ENCODE peak calls at places on chromosomes 4 and X, in four cellular contexts. K is K562, Y is HepG2, Q is H1. J is an unnamed sample.

GRCh38 chr4:98530572-98530971 is 127.8 kb downstream of the TSPAN5 start:
- DNase-seq in K (no peak), Q (no peak), Y (no peak), J (no peak)

GRCh38 chrX:74602142-74602541 is 12.3 kb downstream of the RLIM start:
- DNase-seq in Y (no peak), Q (no peak), K (no peak), J (no peak)

GRCh38 chr4:5812506-5813229 is 80.2 kb downstream of the CRMP1 start:
- DNase-seq in Q (no peak), Y (peak; percentile 58), K (peak; percentile 75), J (peak; percentile 62)

GRCh38 chr4:23728971-23729370 is 160.9 kb downstream of the PPARGC1A start:
- DNase-seq in Q (no peak), Y (no peak), K (no peak), J (no peak)

GRCh38 chr4:186704059-186704458 is 19.6 kb downstream of the FAT1 start:
- DNase-seq in Y (no peak), K (no peak), Q (no peak), J (no peak)

GRCh38 chr4:95268819-95269565 is 279.8 kb downstream of the UNC5C start:
- DNase-seq in Y (no peak), K (no peak), Q (no peak), J (no peak)

GRCh38 chr4:88697588-88698329 is at the start of gene NAP1L5:
- DNase-seq in K (peak; percentile 74), Q (no peak), Y (no peak), J (peak; percentile 13)

GRCh38 chr4:32025840-32026459 is 1305.8 kb downstream of the PCDH7 start:
- DNase-seq in Y (no peak), K (no peak), Q (no peak), J (peak; percentile 74)

GRCh38 chrX:112259375-112259774 is 176.8 kb upstream of the TRPC5 start:
- DNase-seq in Y (no peak), Q (no peak), K (no peak), J (no peak)

GRCh38 chr4:180913750-180914149 is 1329.5 kb upstream of the TENM3 start:
- DNase-seq in K (no peak), Y (no peak), Q (no peak), J (peak; percentile 12)

GRCh38 chr4:169658970-169659735 is 38.8 kb downstream of the CLCN3 start:
- DNase-seq in Y (no peak), K (peak; percentile 41), Q (no peak), J (no peak)

GRCh38 chr4:25799522-25799921 is 63.3 kb downstream of the SEL1L3 start:
- DNase-seq in Q (no peak), Y (no peak), K (no peak), J (no peak)

GRCh38 chr4:98642991-98643426 is 15.4 kb downstream of the TSPAN5 start:
- DNase-seq in Q (no peak), K (no peak), Y (peak; percentile 66), J (peak; percentile 68)

GRCh38 chr4:154292589-154292988 is 199.0 kb downstream of the DCHS2 start:
- DNase-seq in Y (no peak), Q (no peak), K (peak; percentile 16), J (no peak)

GRCh38 chr4:77877771-77878170 is 15.1 kb downstream of the MRPL1 start:
- DNase-seq in Y (no peak), Q (no peak), K (no peak), J (no peak)

GRCh38 chr4:155025762-155026457 is 182.5 kb upstream of the NPY2R start:
- DNase-seq in Q (peak; percentile 38), K (peak; percentile 44), Y (peak; percentile 48), J (peak; percentile 65)

GRCh38 chr4:8607603-8608481 is 15.3 kb downstream of the CPZ start:
- DNase-seq in K (peak; percentile 42), Q (peak; percentile 21), Y (no peak), J (no peak)

GRCh38 chrX:65451663-65452062 is 82.9 kb downstream of the LAS1L start:
- DNase-seq in K (peak; percentile 23), Y (peak; percentile 15), Q (no peak), J (peak; percentile 6)

GRCh38 chr4:92236907-92237306 is 66.9 kb upstream of the GRID2 start:
- DNase-seq in Q (no peak), Y (no peak), K (no peak), J (no peak)

GRCh38 chr4:184958127-184958806 is 60.0 kb upstream of the HELT start:
- DNase-seq in Q (no peak), K (no peak), Y (no peak), J (no peak)

GRCh38 chr4:100288167-100288566 is 97.9 kb upstream of the DDIT4L start:
- DNase-seq in Y (no peak), K (no peak), Q (no peak), J (no peak)

GRCh38 chr4:69754926-69755580 is 5.4 kb downstream of the SULT1B1 start:
- DNase-seq in Y (peak; percentile 60), Q (no peak), K (no peak), J (no peak)

GRCh38 chrX:130170752-130171445 is 863 bp upstream of the RAB33A start:
- DNase-seq in Q (no peak), K (no peak), Y (no peak), J (no peak)

GRCh38 chrX:52923781-52924241 is 26.7 kb downstream of the FAM156B start:
- DNase-seq in K (no peak), Y (no peak), Q (no peak), J (no peak)

GRCh38 chr4:13627606-13628301 is at the start of gene BOD1L1:
- DNase-seq in Y (peak; percentile 90), Q (peak; percentile 81), K (peak; percentile 94), J (peak; percentile 85)

GRCh38 chr4:76850010-76850441 is 47.9 kb downstream of the SOWAHB start:
- DNase-seq in Y (peak; percentile 62), K (no peak), Q (no peak), J (peak; percentile 51)

GRCh38 chr4:177001271-177002175 is 208.8 kb upstream of the VEGFC start:
- DNase-seq in Y (no peak), Q (no peak), K (no peak), J (no peak)

GRCh38 chr4:3331511-3332394 is 38.9 kb downstream of the RGS12 start:
- DNase-seq in Q (no peak), Y (no peak), K (no peak), J (no peak)

GRCh38 chrX:46574941-46575381 is 1.4 kb downstream of the CHST7 start:
- DNase-seq in K (no peak), Q (no peak), Y (no peak), J (no peak)

GRCh38 chr4:40262861-40263260 is 66.0 kb downstream of the RHOH start:
- DNase-seq in K (no peak), Y (no peak), Q (no peak), J (no peak)

GRCh38 chr4:94814237-94814636 is 56.5 kb downstream of the BMPR1B start:
- DNase-seq in K (no peak), Q (no peak), Y (no peak), J (no peak)

GRCh38 chr4:41145571-41146078 is 68.7 kb downstream of the APBB2 start:
- DNase-seq in K (no peak), Q (no peak), Y (peak; percentile 61), J (no peak)

DNA sequence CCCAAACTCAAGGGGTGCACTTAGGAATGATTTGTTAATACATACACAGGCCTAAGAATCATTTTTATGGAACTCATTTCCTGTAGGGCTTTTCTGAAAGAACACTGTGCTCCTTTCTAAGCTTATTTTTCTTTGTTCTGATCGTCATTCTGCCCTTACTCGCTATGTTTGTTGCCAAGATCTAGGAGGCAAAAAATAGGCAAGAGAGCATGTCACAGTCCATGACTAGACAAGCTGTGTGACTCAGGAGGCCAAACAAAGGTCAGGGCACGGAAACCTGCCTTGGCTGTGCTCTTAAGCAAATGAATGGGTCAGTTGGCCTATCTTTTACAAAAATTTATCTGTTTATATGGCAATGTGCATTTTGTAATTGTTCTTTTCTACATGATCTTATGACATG is 42.5 kb upstream of the C1GALT1C1 start:
- DNase-seq in Y (peak; percentile 18), Q (no peak), K (peak; percentile 47), J (peak; percentile 1)
- TF ChIP-seq ZNF274 in Y (no peak), Q (no peak), K (no peak), J (no peak)

GRCh38 chrX:26574208-26574607 is 358.2 kb downstream of the MAGEB5 start:
- DNase-seq in Q (no peak), K (no peak), Y (no peak), J (no peak)
- TF ChIP-seq FOSL1 in Q (no peak), K (no peak), Y (no peak), J (no peak)

DNA sequence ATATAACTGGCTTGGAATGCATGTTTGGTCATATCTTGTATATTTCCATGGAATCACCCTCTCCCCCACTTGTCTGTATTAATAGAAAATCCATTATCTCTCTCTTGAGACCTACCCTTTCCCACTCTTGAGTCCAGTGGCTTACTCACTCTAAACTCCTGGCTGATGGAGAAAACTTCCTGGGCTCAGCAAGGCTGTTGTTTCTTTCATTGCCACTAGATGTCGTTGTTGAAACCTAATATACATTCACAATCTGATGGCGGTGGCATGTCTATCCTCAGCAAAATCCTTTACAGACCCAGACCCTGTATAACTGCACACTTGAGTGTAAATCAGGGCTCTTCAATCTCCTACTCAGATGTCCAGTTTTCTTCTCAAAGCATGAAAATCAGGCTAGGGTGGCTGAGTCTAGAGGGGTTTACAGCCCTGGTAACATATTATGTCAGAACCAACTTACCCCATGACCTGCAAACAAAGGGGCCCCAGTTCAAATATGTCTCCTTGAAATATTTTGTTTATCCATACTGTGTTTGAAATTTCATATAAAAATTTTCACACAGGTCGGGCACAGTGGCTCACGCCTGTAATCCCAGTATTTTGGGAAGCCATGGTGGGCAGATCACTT is 70.0 kb upstream of the FAM241A start:
- DNase-seq in Y (peak; percentile 57), K (peak; percentile 61), Q (no peak), J (peak; percentile 67)
- TF ChIP-seq ZNF274 in Y (no peak), K (no peak), Q (no peak), J (no peak)

GRCh38 chrX:13923845-13924244 is 105.8 kb downstream of the GEMIN8 start:
- DNase-seq in Q (no peak), K (no peak), Y (no peak), J (no peak)
- TF ChIP-seq FOSL1 in Q (no peak), K (no peak), Y (no peak), J (no peak)